ENCODE peak calls at places on chromosome 6, in four cellular contexts. Y is A172, F is non-pigmented ciliary epithelial cell, J is A549. D is an unnamed sample.

GRCh38 chr6:141401168-141401567 is 731.6 kb upstream of the GJE1 start:
- DNase-seq in J (no peak), F (no peak), Y (no peak), D (no peak)

GRCh38 chr6:29685718-29686326 is 4.9 kb upstream of the ZFP57 start:
- DNase-seq in F (no peak), Y (no peak), J (no peak), D (no peak)

GRCh38 chr6:123994891-123995635 is 191.4 kb downstream of the NKAIN2 start:
- DNase-seq in J (no peak), F (no peak), Y (no peak), D (no peak)

GRCh38 chr6:7008451-7008988 is 99.2 kb upstream of the RREB1 start:
- DNase-seq in F (no peak), J (no peak), Y (no peak), D (no peak)

GRCh38 chr6:52416629-52417151 is 3.5 kb upstream of the EFHC1 start:
- DNase-seq in J (peak), F (no peak), Y (peak), D (no peak)

GRCh38 chr6:27076116-27076515 is 171.4 kb upstream of the PRSS16 start:
- DNase-seq in J (no peak), F (no peak), Y (no peak), D (no peak)

GRCh38 chr6:127483399-127484055 is 24.3 kb upstream of the KIAA0408 start:
- DNase-seq in J (no peak), F (no peak), Y (no peak), D (no peak)

GRCh38 chr6:72206606-72207005 is 320.3 kb downstream of the RIMS1 start:
- DNase-seq in J (no peak), F (no peak), Y (no peak), D (no peak)

GRCh38 chr6:109182590-109182989 is 87.3 kb downstream of the CEP57L1 start:
- DNase-seq in Y (no peak), J (no peak), F (no peak), D (no peak)

GRCh38 chr6:28589952-28590340 is 64.3 kb downstream of the GPX5 start:
- DNase-seq in F (no peak), Y (no peak), J (no peak), D (no peak)

GRCh38 chr6:16158943-16159557 is 30.2 kb downstream of the MYLIP start:
- DNase-seq in Y (no peak), F (no peak), J (no peak), D (no peak)

GRCh38 chr6:152244998-152245630 is 392.0 kb downstream of the SYNE1 start:
- DNase-seq in Y (no peak), J (no peak), F (no peak), D (no peak)

GRCh38 chr6:43667245-43668150 is 20.1 kb downstream of the MRPS18A start:
- DNase-seq in F (no peak), Y (peak), J (peak), D (no peak)

GRCh38 chr6:1251198-1252155 is 60.4 kb upstream of the FOXQ1 start:
- DNase-seq in F (no peak), Y (no peak), J (no peak), D (no peak)

GRCh38 chr6:143514996-143515760 is 3.7 kb upstream of the FUCA2 start:
- DNase-seq in Y (no peak), J (no peak), F (no peak), D (no peak)

GRCh38 chr6:19841181-19841580 is 4.0 kb downstream of the ID4 start:
- DNase-seq in Y (no peak), J (no peak), F (no peak), D (no peak)

GRCh38 chr6:157559201-157559756 is 178.3 kb downstream of the ZDHHC14 start:
- DNase-seq in Y (no peak), F (no peak), J (no peak), D (no peak)

GRCh38 chr6:156719720-156720563 is 57.2 kb upstream of the ARID1B start:
- DNase-seq in F (peak), Y (no peak), J (peak), D (no peak)

GRCh38 chr6:31074406-31074805 is 38.0 kb downstream of the C6orf15 start:
- DNase-seq in Y (no peak), F (no peak), J (no peak), D (no peak)

GRCh38 chr6:22024973-22025467 is 271.8 kb downstream of the PRL start:
- DNase-seq in F (no peak), J (no peak), Y (peak), D (no peak)

GRCh38 chr6:53011993-53012392 is 16.9 kb upstream of the GSTA4 start:
- DNase-seq in Y (no peak), F (no peak), J (no peak), D (no peak)

GRCh38 chr6:142728910-142729481 is 216.0 kb downstream of the HIVEP2 start:
- DNase-seq in Y (peak), F (peak), J (no peak), D (peak)